ENCODE peak calls at places on chromosomes 2 and 18, in nine cellular contexts. A, L, X, F, W, Y, E, K and O are unnamed samples. For H3K27me3, the result is how much of the 10 kb centered on the place peaks cover.

GRCh38 chr2:98025481-98026037 is 29.8 kb upstream of the TMEM131 start:
- DNase-seq in A (no peak), L (no peak), X (no peak), F (no peak), W (no peak), Y (no peak), E (no peak), K (no peak), O (no peak)

GRCh38 chr2:209323738-209324137 is 100.1 kb upstream of the MAP2 start:
- DNase-seq in A (no peak), L (no peak), X (no peak), F (no peak), W (no peak), Y (no peak), E (no peak), K (no peak), O (no peak)

GRCh38 chr2:233433794-233434193 is 79.5 kb downstream of the DGKD start:
- DNase-seq in A (no peak), L (no peak), X (no peak), F (no peak), W (no peak), Y (no peak), E (no peak), K (no peak), O (no peak)

GRCh38 chr2:182918961-182919360 is 52.5 kb upstream of the FRZB start:
- DNase-seq in A (no peak), L (no peak), X (no peak), F (no peak), W (no peak), Y (no peak), E (no peak), K (no peak), O (no peak)

GRCh38 chr18:63040788-63041410 is 278.7 kb downstream of the BCL2 start:
- DNase-seq in A (peak), L (no peak), X (no peak), F (peak), W (no peak), Y (no peak), E (no peak), K (no peak), O (no peak)

GRCh38 chr2:102120261-102121259 is 22.0 kb upstream of the IL1R1 start:
- DNase-seq in A (no peak), L (no peak), X (no peak), F (no peak), W (no peak), Y (no peak), E (no peak), K (no peak), O (no peak)

GRCh38 chr2:29804671-29805070 is 116.7 kb downstream of the ALK start:
- DNase-seq in A (no peak), L (no peak), X (no peak), F (no peak), W (no peak), Y (no peak), E (no peak), K (no peak), O (no peak)

GRCh38 chr2:8753609-8754008 is 71.8 kb downstream of the ID2 start:
- DNase-seq in A (peak), L (no peak), X (no peak), F (peak), W (no peak), Y (no peak), E (no peak), K (no peak), O (no peak)

GRCh38 chr2:239316562-239317465 is 84.0 kb downstream of the HDAC4 start:
- DNase-seq in A (no peak), L (no peak), X (peak), F (no peak), W (peak), Y (no peak), E (no peak), K (no peak), O (no peak)

GRCh38 chr2:151354807-151355206 is 2.6 kb upstream of the TNFAIP6 start:
- DNase-seq in A (no peak), L (no peak), X (no peak), F (no peak), W (no peak), Y (no peak), E (no peak), K (no peak), O (no peak)
- H3K27me3 ChIP-seq in A (under half), L (under half), X (under half), F (under half), W (under half), Y (under half), E (under half), K (under half), O (under half)

GRCh38 chr18:50662177-50662576 is 102.3 kb downstream of the MAPK4 start:
- DNase-seq in A (peak), L (no peak), X (no peak), F (no peak), W (no peak), Y (peak), E (peak), K (no peak), O (no peak)
- H3K27me3 ChIP-seq in A (under half), L (under half), X (under half), F (under half), W (under half), Y (under half), E (under half), K (under half), O (under half)

GRCh38 chr2:121283670-121284245 is 1.2 kb downstream of the TFCP2L1 start:
- DNase-seq in A (no peak), L (no peak), X (no peak), F (no peak), W (no peak), Y (peak), E (no peak), K (no peak), O (no peak)

GRCh38 chr2:121285926-121286325 is 924 bp upstream of the TFCP2L1 start:
- DNase-seq in A (no peak), L (no peak), X (no peak), F (no peak), W (no peak), Y (no peak), E (no peak), K (no peak), O (no peak)

GRCh38 chr2:121285077-121285449 is at the start of gene TFCP2L1:
- DNase-seq in A (no peak), L (peak), X (no peak), F (no peak), W (peak), Y (peak), E (peak), K (no peak), O (no peak)

GRCh38 chr2:121282800-121283382 is 2.1 kb downstream of the TFCP2L1 start:
- DNase-seq in A (no peak), L (no peak), X (no peak), F (no peak), W (no peak), Y (no peak), E (no peak), K (no peak), O (no peak)

DNA sequence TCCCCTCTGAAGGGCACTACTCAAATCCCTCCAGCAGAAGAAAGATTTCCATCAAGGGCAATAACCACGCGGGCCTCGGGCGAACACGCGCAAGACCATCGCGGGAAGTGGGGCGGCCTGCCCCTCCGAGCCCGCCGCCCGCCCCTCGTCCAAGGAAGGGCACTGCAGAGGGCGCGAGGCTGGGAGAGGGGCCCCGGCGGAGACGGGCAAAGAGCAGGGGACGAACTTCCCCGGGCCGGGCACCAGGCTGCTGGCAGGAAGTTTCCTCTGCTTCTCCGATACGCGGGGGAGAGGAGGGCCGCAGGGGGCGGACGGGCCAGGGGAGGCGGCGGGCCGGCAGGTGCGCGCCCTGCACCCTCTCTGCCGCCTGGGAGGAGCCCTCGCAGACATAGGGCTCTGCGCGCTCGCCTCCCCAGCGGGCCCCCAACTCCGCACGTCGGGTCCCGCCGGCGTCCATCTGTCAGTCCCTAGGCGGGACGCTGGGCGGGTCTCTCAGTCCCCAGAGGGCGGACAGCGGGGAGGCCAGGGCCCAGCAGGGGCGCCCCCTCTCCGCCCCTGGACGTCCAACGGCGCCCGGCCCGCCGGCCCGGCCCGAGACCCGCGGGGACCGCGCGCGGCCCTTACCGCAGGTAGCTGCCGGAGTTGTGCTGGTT is 452 bp downstream of the TFCP2L1 start:
- DNase-seq in A (no peak), L (peak), X (no peak), F (no peak), W (no peak), Y (peak), E (peak), K (no peak), O (no peak)
- H3K27me3 ChIP-seq in A (under half), L (half or more), X (under half), F (under half), W (under half), Y (under half), E (half or more), K (under half), O (under half)

GRCh38 chr2:26068602-26069298 is 34.9 kb downstream of the RAB10 start:
- DNase-seq in A (peak), L (no peak), X (no peak), F (peak), W (peak), Y (peak), E (no peak), K (peak), O (peak)

GRCh38 chr2:26070684-26071189 is 36.9 kb downstream of the RAB10 start:
- DNase-seq in A (no peak), L (no peak), X (no peak), F (no peak), W (no peak), Y (no peak), E (no peak), K (no peak), O (no peak)

GRCh38 chr2:26067186-26067974 is 33.5 kb downstream of the RAB10 start:
- DNase-seq in A (no peak), L (no peak), X (no peak), F (no peak), W (no peak), Y (no peak), E (no peak), K (no peak), O (no peak)

GRCh38 chr2:26064846-26065245 is 31.0 kb downstream of the RAB10 start:
- DNase-seq in A (no peak), L (no peak), X (no peak), F (no peak), W (no peak), Y (no peak), E (no peak), K (no peak), O (no peak)

GRCh38 chr2:26067980-26068507 is 34.2 kb downstream of the RAB10 start:
- DNase-seq in A (peak), L (no peak), X (no peak), F (no peak), W (no peak), Y (no peak), E (no peak), K (no peak), O (no peak)
- H3K27me3 ChIP-seq in A (under half), L (under half), X (under half), F (under half), W (under half), Y (under half), E (under half), K (under half), O (under half)

GRCh38 chr2:237351796-237352195 is 62.2 kb downstream of the COL6A3 start:
- DNase-seq in A (no peak), L (no peak), X (no peak), F (no peak), W (no peak), Y (no peak), E (no peak), K (no peak), O (no peak)

GRCh38 chr2:237351046-237351445 is 62.9 kb downstream of the COL6A3 start:
- DNase-seq in A (no peak), L (no peak), X (no peak), F (no peak), W (no peak), Y (no peak), E (no peak), K (no peak), O (no peak)

GRCh38 chr2:237350070-237350469 is 63.9 kb downstream of the COL6A3 start:
- DNase-seq in A (no peak), L (no peak), X (no peak), F (no peak), W (no peak), Y (no peak), E (no peak), K (no peak), O (no peak)

GRCh38 chr2:237352279-237352845 is 61.6 kb downstream of the COL6A3 start:
- DNase-seq in A (no peak), L (no peak), X (no peak), F (no peak), W (no peak), Y (no peak), E (no peak), K (no peak), O (no peak)

DNA sequence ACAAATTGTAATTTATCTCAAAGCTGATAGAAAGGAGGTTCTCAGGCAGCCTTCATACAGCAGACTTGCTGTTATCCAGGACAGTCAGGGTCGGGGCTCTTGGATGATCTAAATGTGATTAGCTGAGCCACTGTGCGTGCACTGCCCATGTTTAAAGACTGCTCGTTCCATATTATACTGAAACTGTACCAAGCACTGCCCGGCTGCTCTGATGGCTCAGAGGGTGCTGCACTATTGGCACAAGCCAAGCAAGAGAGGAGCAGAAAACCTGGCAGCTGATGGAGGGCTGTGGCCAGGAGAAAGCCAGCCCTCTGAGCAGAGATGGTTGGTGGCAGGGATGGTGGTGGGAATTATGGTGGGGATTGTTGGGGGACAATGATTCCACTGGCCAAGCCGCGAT is 63.4 kb downstream of the COL6A3 start:
- DNase-seq in A (no peak), L (no peak), X (no peak), F (no peak), W (no peak), Y (no peak), E (no peak), K (no peak), O (no peak)
- H3K27me3 ChIP-seq in A (under half), L (under half), X (under half), F (under half), W (under half), Y (under half), E (under half), K (under half), O (under half)

DNA sequence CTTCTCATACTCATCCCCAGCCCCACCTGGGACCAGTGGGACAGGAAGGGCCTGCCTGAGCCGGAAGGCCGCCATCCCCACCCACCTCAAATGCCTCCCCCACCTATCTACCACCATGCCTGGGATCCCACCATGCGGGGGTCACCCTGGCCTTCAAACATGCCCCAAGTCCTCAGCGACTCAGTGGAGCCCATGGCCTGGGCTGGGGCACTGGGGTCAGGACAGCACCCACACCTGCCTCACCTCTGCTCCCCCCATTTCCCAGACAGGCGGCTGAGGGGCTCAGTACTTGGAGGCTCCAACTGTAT is 7.6 kb downstream of the INHBB start:
- DNase-seq in A (no peak), L (peak), X (no peak), F (no peak), W (no peak), Y (no peak), E (no peak), K (no peak), O (no peak)
- H3K27me3 ChIP-seq in A (half or more), L (under half), X (under half), F (under half), W (under half), Y (under half), E (half or more), K (under half), O (under half)

DNA sequence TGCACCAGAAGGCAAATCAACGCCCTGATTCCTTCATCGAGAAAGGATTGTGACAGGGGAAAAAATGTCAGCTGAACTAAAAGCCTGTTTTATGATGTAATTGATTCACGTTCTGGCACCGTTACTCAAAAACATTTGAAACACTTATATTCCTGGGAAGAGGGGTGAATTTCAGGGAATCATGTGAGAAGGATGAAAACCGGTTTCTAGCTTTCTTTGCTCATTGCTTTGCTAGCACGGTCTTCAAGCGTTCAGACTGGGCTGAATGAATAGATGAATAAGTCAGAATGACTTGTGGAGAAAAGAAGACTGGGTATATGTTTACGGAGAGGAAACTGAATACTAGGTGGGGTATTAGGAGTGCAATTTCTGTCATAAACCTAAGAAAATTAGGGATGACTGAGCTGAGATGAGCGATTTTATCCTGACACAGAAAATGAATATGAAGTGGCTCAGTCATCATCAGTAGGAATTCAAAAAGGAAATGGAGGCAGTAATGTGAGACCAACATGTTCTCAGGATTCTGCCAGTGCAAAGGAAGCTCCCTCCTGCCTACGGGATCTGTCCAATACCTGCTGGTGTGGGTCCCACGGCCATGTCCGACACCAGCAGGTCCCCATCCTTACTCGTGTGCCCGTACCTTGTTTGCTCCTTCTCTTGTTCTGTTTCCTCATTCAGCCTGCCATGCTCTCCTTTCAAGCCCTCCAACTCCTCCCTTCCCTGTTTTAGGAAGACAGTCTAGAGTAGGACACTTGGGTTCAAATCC is 124.7 kb upstream of the ARL5A start:
- DNase-seq in A (no peak), L (no peak), X (no peak), F (no peak), W (no peak), Y (no peak), E (no peak), K (no peak), O (no peak)
- H3K27me3 ChIP-seq in A (under half), L (under half), X (under half), F (under half), W (under half), Y (under half), E (under half), K (under half), O (under half)